ENCODE peak calls at places on chromosomes 1 and 21, in ten cellular contexts. O, C, P, J, H, W, E, L, R and Q are unnamed samples.

GRCh38 chr1:234214911-234215892 is 158.1 kb upstream of the COA6 start:
- DNase-seq in O (no peak), C (no peak), P (no peak), J (no peak), H (no peak), W (no peak), E (no peak), L (no peak), R (no peak), Q (peak)

GRCh38 chr1:184408580-184408979 is 21.8 kb downstream of the C1orf21 start:
- DNase-seq in O (no peak), C (no peak), P (no peak), J (no peak), H (peak), W (no peak), E (no peak), L (no peak), R (no peak), Q (no peak)

GRCh38 chr1:223207293-223208066 is 64.4 kb upstream of the TLR5 start:
- DNase-seq in O (no peak), C (peak), P (no peak), J (no peak), H (peak), W (no peak), E (no peak), L (no peak), R (no peak), Q (no peak)

GRCh38 chr1:234495231-234495990 is 16.4 kb upstream of the TARBP1 start:
- DNase-seq in O (no peak), C (no peak), P (no peak), J (no peak), H (peak), W (no peak), E (no peak), L (no peak), R (peak), Q (no peak)

GRCh38 chr1:201542166-201543045 is 3.5 kb downstream of the NAV1 start:
- DNase-seq in O (no peak), C (no peak), P (peak), J (no peak), H (peak), W (no peak), E (no peak), L (no peak), R (peak), Q (no peak)

GRCh38 chr1:244349103-244349531 is 102.6 kb downstream of the ADSS2 start:
- DNase-seq in O (no peak), C (peak), P (peak), J (no peak), H (no peak), W (no peak), E (no peak), L (no peak), R (peak), Q (no peak)

GRCh38 chr1:213381572-213382084 is 330.6 kb downstream of the RPS6KC1 start:
- DNase-seq in O (no peak), C (peak), P (no peak), J (no peak), H (peak), W (no peak), E (no peak), L (no peak), R (no peak), Q (peak)

GRCh38 chr1:15621975-15622374 is 4.7 kb downstream of the DDI2 start:
- DNase-seq in O (no peak), C (no peak), P (peak), J (no peak), H (no peak), W (no peak), E (no peak), L (no peak), R (peak), Q (no peak)

GRCh38 chr1:183996036-183996376 is 41.5 kb downstream of the COLGALT2 start:
- DNase-seq in O (no peak), C (no peak), P (no peak), J (no peak), H (no peak), W (no peak), E (no peak), L (no peak), R (no peak), Q (no peak)

GRCh38 chr1:212785871-212786270 is 5.7 kb downstream of the NSL1 start:
- DNase-seq in O (no peak), C (no peak), P (no peak), J (no peak), H (no peak), W (no peak), E (no peak), L (no peak), R (no peak), Q (no peak)

GRCh38 chr1:53495608-53496345 is 36.6 kb downstream of the DMRTB1 start:
- DNase-seq in O (no peak), C (peak), P (no peak), J (no peak), H (no peak), W (no peak), E (no peak), L (no peak), R (no peak), Q (no peak)

GRCh38 chr21:36804867-36805611 is 106.1 kb downstream of the SIM2 start:
- DNase-seq in O (no peak), C (no peak), P (no peak), J (no peak), H (no peak), W (no peak), E (no peak), L (no peak), R (no peak), Q (no peak)

GRCh38 chr1:41870076-41870562 is 48.6 kb downstream of the HIVEP3 start:
- DNase-seq in O (no peak), C (no peak), P (no peak), J (no peak), H (no peak), W (no peak), E (no peak), L (no peak), R (peak), Q (no peak)

GRCh38 chr1:54547601-54548388 is at the start of gene ACOT11:
- DNase-seq in O (no peak), C (no peak), P (peak), J (no peak), H (peak), W (peak), E (no peak), L (no peak), R (no peak), Q (peak)

GRCh38 chr1:214022810-214023425 is 35.1 kb downstream of the PROX1 start:
- DNase-seq in O (no peak), C (no peak), P (no peak), J (no peak), H (no peak), W (no peak), E (no peak), L (no peak), R (no peak), Q (no peak)

GRCh38 chr1:231778009-231778719 is 151.6 kb downstream of the DISC1 start:
- DNase-seq in O (no peak), C (no peak), P (peak), J (no peak), H (peak), W (no peak), E (no peak), L (no peak), R (peak), Q (no peak)

GRCh38 chr1:46077669-46078068 is 54.8 kb downstream of the PIK3R3 start:
- DNase-seq in O (no peak), C (no peak), P (no peak), J (no peak), H (peak), W (no peak), E (no peak), L (no peak), R (no peak), Q (no peak)

GRCh38 chr1:219340796-219341195 is 167.1 kb downstream of the LYPLAL1 start:
- DNase-seq in O (no peak), C (peak), P (no peak), J (no peak), H (no peak), W (no peak), E (no peak), L (no peak), R (no peak), Q (no peak)

GRCh38 chr1:92105546-92106081 is 25.5 kb downstream of the BTBD8 start:
- DNase-seq in O (no peak), C (no peak), P (no peak), J (no peak), H (no peak), W (no peak), E (no peak), L (no peak), R (no peak), Q (no peak)